ENCODE peak calls at places on chromosomes 13 and 19, in seven cellular contexts. G is NCI-H2029 treated with DMSO at 0.1 percent for 48 hours, L is naive B cell, R is mesendoderm, T is tibial artery, I is germinal center, H is head of caudate nucleus. W is an unnamed sample.

GRCh38 chr19:55738302-55738701 is at the start of gene NLRP9:
- DNase-seq in G (no peak), L (no peak), R (no peak), T (no peak), I (no peak), H (no peak), W (no peak)

GRCh38 chr19:16661480-16662034 is 618 bp downstream of the TMEM38A start:
- DNase-seq in G (no peak), L (peak), R (no peak), T (peak), I (peak), H (peak), W (no peak)

GRCh38 chr13:99829593-99830239 is 141.9 kb downstream of the ZIC5 start:
- DNase-seq in G (no peak), L (no peak), R (no peak), T (no peak), I (no peak), H (no peak), W (no peak)

GRCh38 chr19:37953576-37954303 is 46.7 kb downstream of the SIPA1L3 start:
- DNase-seq in G (no peak), L (no peak), R (peak), T (no peak), I (no peak), H (no peak), W (no peak)

GRCh38 chr19:31317542-31317941 is 31.7 kb downstream of the TSHZ3 start:
- DNase-seq in G (no peak), L (no peak), R (no peak), T (no peak), I (no peak), H (no peak), W (no peak)

GRCh38 chr13:43127827-43128226 is 104.4 kb downstream of the DNAJC15 start:
- DNase-seq in G (no peak), L (no peak), R (no peak), T (no peak), I (no peak), H (no peak), W (no peak)

GRCh38 chr19:1170938-1171754 is 2.9 kb downstream of the SBNO2 start:
- DNase-seq in G (no peak), L (no peak), R (no peak), T (no peak), I (no peak), H (peak), W (no peak)

GRCh38 chr13:27569405-27569804 is 50.9 kb downstream of the LNX2 start:
- DNase-seq in G (no peak), L (no peak), R (no peak), T (no peak), I (no peak), H (no peak), W (no peak)

GRCh38 chr19:2800506-2800905 is 15.2 kb downstream of the THOP1 start:
- DNase-seq in G (no peak), L (no peak), R (no peak), T (no peak), I (no peak), H (no peak), W (no peak)

GRCh38 chr19:10517760-10518443 is 655 bp upstream of the S1PR5 start:
- DNase-seq in G (no peak), L (no peak), R (peak), T (no peak), I (no peak), H (peak), W (no peak)

GRCh38 chr19:41860419-41861097 is 503 bp downstream of the RPS19 start:
- DNase-seq in G (no peak), L (no peak), R (no peak), T (no peak), I (no peak), H (no peak), W (no peak)

GRCh38 chr13:86846501-86846900 is 824.7 kb upstream of the SLITRK5 start:
- DNase-seq in G (no peak), L (no peak), R (no peak), T (no peak), I (no peak), H (no peak), W (no peak)

GRCh38 chr19:41939861-41940442 is 11.7 kb upstream of the ERFL start:
- DNase-seq in G (no peak), L (peak), R (peak), T (no peak), I (peak), H (no peak), W (no peak)

GRCh38 chr13:48559638-48560320 is 26.9 kb upstream of the RCBTB2 start:
- DNase-seq in G (no peak), L (no peak), R (no peak), T (no peak), I (no peak), H (no peak), W (no peak)

GRCh38 chr19:6270076-6270745 is 9.6 kb downstream of the MLLT1 start:
- DNase-seq in G (no peak), L (no peak), R (no peak), T (no peak), I (no peak), H (no peak), W (no peak)

GRCh38 chr13:103395140-103395539 is 328.9 kb upstream of the SLC10A2 start:
- DNase-seq in G (no peak), L (no peak), R (no peak), T (no peak), I (no peak), H (no peak), W (no peak)

GRCh38 chr19:18062043-18062442 is 24.7 kb downstream of the IL12RB1 start:
- DNase-seq in G (no peak), L (no peak), R (no peak), T (no peak), I (no peak), H (no peak), W (no peak)

GRCh38 chr13:40386586-40386985 is 279.9 kb downstream of the FOXO1 start:
- DNase-seq in G (no peak), L (no peak), R (no peak), T (no peak), I (no peak), H (no peak), W (no peak)

W was measured in endothelial cell.